ENCODE peak calls at places on chromosomes 1 and 21, in four cellular contexts. One of them, this sample, is unnamed.

GRCh38 chr1:44310006-44310405 is 45.1 kb downstream of the ERI3 start:
- DNase-seq in aorta: no peak
- DNase-seq in astrocyte: no peak
- DNase-seq in body of pancreas: no peak
- DNase-seq in this sample: no peak

GRCh38 chr1:6419397-6419802 is 319 bp downstream of the HES2 start:
- DNase-seq in aorta: no peak
- DNase-seq in body of pancreas: no peak
- DNase-seq in astrocyte: no peak
- DNase-seq in this sample: no peak

GRCh38 chr1:31773861-31774260 is 9.7 kb upstream of the ADGRB2 start:
- DNase-seq in aorta: no peak
- DNase-seq in astrocyte: no peak
- DNase-seq in body of pancreas: no peak
- DNase-seq in this sample: no peak

GRCh38 chr1:44842763-44843655 is at the start of gene PTCH2:
- DNase-seq in aorta: peak; percentile 93
- DNase-seq in body of pancreas: peak; percentile 70
- DNase-seq in astrocyte: peak; percentile 46
- DNase-seq in this sample: no peak

GRCh38 chr1:84722794-84723193 is 32.5 kb upstream of the SSX2IP start:
- DNase-seq in astrocyte: peak; percentile 47
- DNase-seq in body of pancreas: no peak
- DNase-seq in aorta: no peak
- DNase-seq in this sample: no peak

GRCh38 chr1:87636198-87636892 is 307.7 kb downstream of the LMO4 start:
- DNase-seq in astrocyte: no peak
- DNase-seq in body of pancreas: no peak
- DNase-seq in aorta: no peak
- DNase-seq in this sample: no peak

GRCh38 chr1:56970280-56970679 is 4.5 kb upstream of the C8B start:
- DNase-seq in aorta: no peak
- DNase-seq in body of pancreas: no peak
- DNase-seq in astrocyte: no peak
- DNase-seq in this sample: no peak

GRCh38 chr1:117883620-117884019 is 45.8 kb downstream of the GDAP2 start:
- DNase-seq in aorta: no peak
- DNase-seq in body of pancreas: no peak
- DNase-seq in astrocyte: no peak
- DNase-seq in this sample: no peak

GRCh38 chr1:62481681-62482080 is 44.8 kb downstream of the USP1 start:
- DNase-seq in body of pancreas: no peak
- DNase-seq in astrocyte: no peak
- DNase-seq in aorta: no peak
- DNase-seq in this sample: no peak

GRCh38 chr1:16351994-16352841 is at the start of gene FBXO42:
- DNase-seq in astrocyte: peak; percentile 77
- DNase-seq in aorta: peak; percentile 97
- DNase-seq in body of pancreas: peak; percentile 92
- DNase-seq in this sample: peak; percentile 93
- H3K27ac ChIP-seq in astrocyte: peak within 1 kb of the TSS; percentile 85
- H3K27ac ChIP-seq in aorta: peak within 1 kb of the TSS; percentile 74
- H3K27ac ChIP-seq in body of pancreas: peak within 1 kb of the TSS; percentile 95
- H3K27ac ChIP-seq in this sample: peak within 1 kb of the TSS; percentile 68

GRCh38 chr21:45450741-45451740 is 46.1 kb downstream of the COL18A1 start:
- DNase-seq in body of pancreas: no peak
- DNase-seq in astrocyte: peak; percentile 23
- DNase-seq in aorta: peak; percentile 70
- DNase-seq in this sample: peak; percentile 17
- H3K4me1 ChIP-seq in body of pancreas: peaks cover 25% of the 10 kb centered on the region
- H3K4me1 ChIP-seq in astrocyte: peaks cover 25% of the 10 kb centered on the region
- H3K4me1 ChIP-seq in aorta: no peaks in the 10 kb centered on the region
- H3K4me1 ChIP-seq in this sample: peaks cover 3% of the 10 kb centered on the region

GRCh38 chr1:231419738-231420298 is 2.3 kb downstream of the EGLN1 start:
- DNase-seq in astrocyte: no peak
- DNase-seq in body of pancreas: no peak
- DNase-seq in aorta: no peak
- DNase-seq in this sample: no peak
- H3K27ac ChIP-seq in astrocyte: peak overlapping the region; percentile 81
- H3K27ac ChIP-seq in body of pancreas: peak overlapping the region; percentile 99
- H3K27ac ChIP-seq in aorta: peak overlapping the region; percentile 6
- H3K27ac ChIP-seq in this sample: peak overlapping the region; percentile 99

DNA sequence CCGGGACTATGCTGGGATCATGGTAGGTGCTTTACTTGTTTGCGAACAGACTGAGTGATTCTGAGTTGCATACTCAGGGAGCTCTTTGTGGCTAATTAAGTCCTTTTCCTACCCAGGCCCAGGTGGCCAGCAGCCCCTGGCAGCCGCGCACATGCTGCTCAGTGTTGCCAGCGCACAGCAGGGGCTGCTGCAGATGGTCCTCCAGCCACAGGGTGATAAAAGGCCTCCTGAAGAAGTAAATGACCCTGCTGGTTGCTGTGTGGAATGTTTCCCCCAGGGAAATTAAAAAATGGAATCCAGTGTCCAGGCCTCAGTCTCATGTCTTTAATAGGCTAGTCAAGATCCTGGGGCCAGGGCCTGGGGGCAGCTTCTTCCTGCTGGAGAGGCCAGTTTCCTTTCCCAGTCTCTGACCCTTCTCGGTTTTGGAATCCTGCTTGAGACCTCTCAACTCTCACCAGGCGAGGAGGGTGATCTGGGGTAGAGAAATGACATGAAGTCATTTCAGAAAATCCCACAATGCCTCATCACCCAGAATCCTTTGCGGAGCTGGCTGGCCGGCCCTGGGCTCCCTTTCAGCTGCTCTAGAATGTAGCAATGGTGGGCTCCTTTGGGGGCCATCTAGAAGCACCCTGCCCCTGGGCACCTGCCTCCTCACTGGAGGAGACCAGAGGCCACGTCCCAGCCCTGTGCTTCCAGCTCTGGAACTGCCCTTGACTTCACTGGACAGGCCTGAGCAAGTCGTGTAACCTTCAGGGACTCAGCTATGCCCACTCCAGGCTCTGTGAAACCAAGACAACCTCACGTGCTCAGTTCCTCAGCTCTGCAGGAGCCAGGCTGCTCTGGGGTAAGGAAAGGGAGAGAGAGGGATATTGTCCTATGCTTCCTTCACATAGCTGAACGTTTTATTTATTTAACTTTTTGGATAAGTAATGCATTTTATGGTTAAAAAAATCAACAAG is 131.4 kb downstream of the MRPS6 start:
- DNase-seq in aorta: no peak
- DNase-seq in body of pancreas: no peak
- DNase-seq in astrocyte: no peak
- DNase-seq in this sample: no peak
- H3K4me1 ChIP-seq in aorta: no peaks in the 10 kb centered on the region
- H3K4me1 ChIP-seq in body of pancreas: peaks cover 15% of the 10 kb centered on the region
- H3K4me1 ChIP-seq in astrocyte: peaks cover 14% of the 10 kb centered on the region
- H3K4me1 ChIP-seq in this sample: no peaks in the 10 kb centered on the region

GRCh38 chr1:166869318-166870099 is 6.6 kb downstream of the TADA1 start:
- DNase-seq in aorta: no peak
- DNase-seq in astrocyte: no peak
- DNase-seq in body of pancreas: no peak
- DNase-seq in this sample: no peak

GRCh38 chr1:166870584-166870983 is 5.5 kb downstream of the TADA1 start:
- DNase-seq in astrocyte: no peak
- DNase-seq in aorta: no peak
- DNase-seq in body of pancreas: no peak
- DNase-seq in this sample: peak; percentile 74

GRCh38 chr1:166868639-166869038 is 7.4 kb downstream of the TADA1 start:
- DNase-seq in astrocyte: no peak
- DNase-seq in body of pancreas: no peak
- DNase-seq in aorta: no peak
- DNase-seq in this sample: no peak

DNA sequence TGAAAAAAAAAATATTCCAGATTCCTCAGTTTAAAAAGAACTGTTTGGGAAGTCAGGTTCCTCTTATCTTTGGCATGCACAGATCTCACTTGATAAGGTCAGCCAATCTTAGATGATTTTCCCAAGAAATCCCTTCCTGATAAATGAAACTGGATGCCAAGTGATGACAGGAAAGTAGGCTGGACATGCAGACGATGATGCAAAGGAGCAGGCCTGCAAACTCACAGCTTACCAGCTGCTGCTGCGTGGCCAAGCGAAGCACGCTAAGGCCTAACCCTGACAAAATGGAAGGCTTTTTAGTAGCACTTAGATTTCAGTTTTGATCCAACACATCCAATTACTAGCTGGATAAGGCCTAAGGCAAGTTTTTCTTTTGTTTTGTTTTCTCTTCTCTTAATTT is 10.1 kb downstream of the TADA1 start:
- DNase-seq in aorta: no peak
- DNase-seq in astrocyte: no peak
- DNase-seq in body of pancreas: no peak
- DNase-seq in this sample: no peak
- H3K27ac ChIP-seq in aorta: no peak overlapping the region
- H3K27ac ChIP-seq in astrocyte: no peak overlapping the region
- H3K27ac ChIP-seq in body of pancreas: no peak overlapping the region
- H3K27ac ChIP-seq in this sample: no peak overlapping the region

GRCh38 chr21:42424848-42425602 is 21.3 kb downstream of the UBASH3A start:
- DNase-seq in aorta: no peak
- DNase-seq in body of pancreas: no peak
- DNase-seq in astrocyte: no peak
- DNase-seq in this sample: no peak
- H3K4me1 ChIP-seq in aorta: no peaks in the 10 kb centered on the region
- H3K4me1 ChIP-seq in body of pancreas: no peaks in the 10 kb centered on the region
- H3K4me1 ChIP-seq in astrocyte: no peaks in the 10 kb centered on the region
- H3K4me1 ChIP-seq in this sample: no peaks in the 10 kb centered on the region

GRCh38 chr1:89810302-89810701 is 10.5 kb upstream of the LRRC8D start:
- DNase-seq in body of pancreas: no peak
- DNase-seq in astrocyte: no peak
- DNase-seq in aorta: no peak
- DNase-seq in this sample: no peak

GRCh38 chr1:89810880-89811279 is 10.0 kb upstream of the LRRC8D start:
- DNase-seq in body of pancreas: no peak
- DNase-seq in aorta: no peak
- DNase-seq in astrocyte: no peak
- DNase-seq in this sample: no peak

GRCh38 chr1:89809556-89809955 is 11.3 kb upstream of the LRRC8D start:
- DNase-seq in aorta: no peak
- DNase-seq in astrocyte: peak; percentile 86
- DNase-seq in body of pancreas: no peak
- DNase-seq in this sample: no peak

GRCh38 chr1:89806612-89807011 is 14.2 kb upstream of the LRRC8D start:
- DNase-seq in body of pancreas: no peak
- DNase-seq in aorta: no peak
- DNase-seq in astrocyte: no peak
- DNase-seq in this sample: no peak

GRCh38 chr1:89808429-89809117 is 12.3 kb upstream of the LRRC8D start:
- DNase-seq in astrocyte: peak; percentile 59
- DNase-seq in body of pancreas: no peak
- DNase-seq in aorta: no peak
- DNase-seq in this sample: no peak
- H3K27ac ChIP-seq in astrocyte: no peak overlapping the region
- H3K27ac ChIP-seq in body of pancreas: no peak overlapping the region
- H3K27ac ChIP-seq in aorta: no peak overlapping the region
- H3K27ac ChIP-seq in this sample: no peak overlapping the region

DNA sequence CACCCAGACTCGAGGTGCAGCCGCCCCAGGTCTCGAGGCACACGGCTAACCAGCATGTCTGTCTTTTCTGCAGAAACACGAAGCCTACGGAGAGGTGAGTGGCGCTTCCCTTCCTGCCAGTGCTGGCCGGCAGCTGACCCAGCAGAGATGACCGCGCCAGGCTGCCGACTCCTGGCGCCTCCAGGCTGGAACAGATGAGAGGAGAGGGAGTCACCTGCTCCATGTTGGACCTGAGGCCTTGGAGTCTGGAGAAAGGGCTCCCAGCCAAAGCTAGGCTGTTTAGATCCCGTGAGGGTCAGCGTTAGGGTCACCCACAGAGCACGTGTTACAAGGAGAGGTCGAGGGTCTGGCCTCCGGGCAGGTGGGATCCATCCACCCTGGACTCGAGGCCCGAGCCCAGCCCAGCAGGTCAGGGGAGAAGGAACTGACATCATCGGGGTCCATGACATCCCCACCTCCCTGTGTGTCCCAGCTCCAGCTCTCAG is 14.9 kb downstream of the COL6A2 start:
- DNase-seq in aorta: peak; percentile 63
- DNase-seq in body of pancreas: no peak
- DNase-seq in astrocyte: no peak
- DNase-seq in this sample: peak; percentile 42
- H3K4me1 ChIP-seq in aorta: no peaks in the 10 kb centered on the region
- H3K4me1 ChIP-seq in body of pancreas: no peaks in the 10 kb centered on the region
- H3K4me1 ChIP-seq in astrocyte: peaks cover 3% of the 10 kb centered on the region
- H3K4me1 ChIP-seq in this sample: no peaks in the 10 kb centered on the region

GRCh38 chr1:48807599-48808260 is 31.0 kb upstream of the BEND5 start:
- DNase-seq in aorta: no peak
- DNase-seq in astrocyte: no peak
- DNase-seq in body of pancreas: no peak
- DNase-seq in this sample: no peak
- H3K27ac ChIP-seq in aorta: peak overlapping the region; percentile 18
- H3K27ac ChIP-seq in astrocyte: no peak overlapping the region
- H3K27ac ChIP-seq in body of pancreas: no peak overlapping the region
- H3K27ac ChIP-seq in this sample: no peak overlapping the region

GRCh38 chr1:183628537-183628936 is 7.0 kb downstream of the ARPC5 start:
- DNase-seq in astrocyte: no peak
- DNase-seq in body of pancreas: no peak
- DNase-seq in aorta: no peak
- DNase-seq in this sample: no peak

GRCh38 chr1:183633676-183634343 is 1.8 kb downstream of the ARPC5 start:
- DNase-seq in body of pancreas: no peak
- DNase-seq in aorta: no peak
- DNase-seq in astrocyte: peak; percentile 87
- DNase-seq in this sample: no peak

GRCh38 chr1:183632087-183632486 is 3.5 kb downstream of the ARPC5 start:
- DNase-seq in aorta: no peak
- DNase-seq in astrocyte: peak; percentile 65
- DNase-seq in body of pancreas: no peak
- DNase-seq in this sample: no peak

GRCh38 chr1:183632964-183633363 is 2.6 kb downstream of the ARPC5 start:
- DNase-seq in body of pancreas: no peak
- DNase-seq in aorta: no peak
- DNase-seq in astrocyte: no peak
- DNase-seq in this sample: no peak

GRCh38 chr1:183630748-183631147 is 4.8 kb downstream of the ARPC5 start:
- DNase-seq in body of pancreas: no peak
- DNase-seq in astrocyte: peak; percentile 40
- DNase-seq in aorta: no peak
- DNase-seq in this sample: no peak
- H3K4me1 ChIP-seq in body of pancreas: peaks cover 47% of the 10 kb centered on the region
- H3K4me1 ChIP-seq in astrocyte: peaks cover 20% of the 10 kb centered on the region
- H3K4me1 ChIP-seq in aorta: peaks cover 2% of the 10 kb centered on the region
- H3K4me1 ChIP-seq in this sample: no peaks in the 10 kb centered on the region